ENCODE peak calls at places on chromosomes 6 and 20, in six cellular contexts. T is fibroblast of the aortic adventitia, Y is uterus, U is pancreas, P is neural progenitor cell, X is DND-41. R is an unnamed sample.

GRCh38 chr6:121770943-121771342 is 335.5 kb downstream of the GJA1 start:
- DNase-seq in T (no peak), Y (no peak), U (no peak), P (no peak), X (no peak), R (no peak)

GRCh38 chr20:46928580-46929132 is 34.0 kb downstream of the EYA2 start:
- DNase-seq in T (peak; percentile 53), Y (peak; percentile 37), U (no peak), P (peak; percentile 23), X (no peak), R (no peak)

GRCh38 chr6:4950849-4951533 is 52.8 kb downstream of the RPP40 start:
- DNase-seq in T (no peak), Y (no peak), U (no peak), P (no peak), X (no peak), R (no peak)

GRCh38 chr6:72788188-72788587 is 166.3 kb downstream of the KCNQ5 start:
- DNase-seq in T (peak; percentile 62), Y (no peak), U (no peak), P (no peak), X (no peak), R (no peak)

GRCh38 chr6:130019796-130020105 is 1.4 kb downstream of the L3MBTL3 start:
- DNase-seq in T (no peak), Y (no peak), U (no peak), P (no peak), X (no peak), R (no peak)

GRCh38 chr20:58706975-58707681 is 14.5 kb downstream of the NPEPL1 start:
- DNase-seq in T (no peak), Y (peak; percentile 10), U (peak; percentile 5), P (no peak), X (no peak), R (no peak)

GRCh38 chr20:62404761-62405107 is 2.4 kb downstream of the CABLES2 start:
- DNase-seq in T (no peak), Y (no peak), U (no peak), P (no peak), X (no peak), R (no peak)

GRCh38 chr6:27154696-27155095 is 92.8 kb upstream of the PRSS16 start:
- DNase-seq in T (no peak), Y (no peak), U (no peak), P (no peak), X (no peak), R (no peak)

GRCh38 chr20:33915726-33916331 is 77.9 kb upstream of the RALY start:
- DNase-seq in T (no peak), Y (no peak), U (peak; percentile 43), P (peak; percentile 33), X (peak; percentile 64), R (peak; percentile 57)

GRCh38 chr6:7126759-7127158 is 19.0 kb downstream of the RREB1 start:
- DNase-seq in T (no peak), Y (no peak), U (no peak), P (no peak), X (no peak), R (no peak)

GRCh38 chr6:157789861-157790260 is 33.2 kb upstream of the SNX9 start:
- DNase-seq in T (no peak), Y (no peak), U (no peak), P (peak; percentile 33), X (no peak), R (no peak)

GRCh38 chr20:48157970-48158369 is 372.7 kb upstream of the SULF2 start:
- DNase-seq in T (no peak), Y (peak; percentile 72), U (no peak), P (no peak), X (no peak), R (no peak)

GRCh38 chr6:139549561-139550070 is 175.2 kb upstream of the CITED2 start:
- DNase-seq in T (no peak), Y (no peak), U (no peak), P (no peak), X (no peak), R (no peak)

GRCh38 chr6:116876635-116877611 is at the start of gene RFX6:
- DNase-seq in T (no peak), Y (no peak), U (peak; percentile 15), P (peak; percentile 72), X (no peak), R (no peak)

GRCh38 chr6:127247114-127248096 is 19.3 kb upstream of the RNF146 start:
- DNase-seq in T (peak; percentile 50), Y (no peak), U (no peak), P (no peak), X (no peak), R (no peak)

GRCh38 chr6:156948807-156949206 is 171.6 kb downstream of the ARID1B start:
- DNase-seq in T (peak; percentile 81), Y (no peak), U (no peak), P (no peak), X (no peak), R (no peak)

GRCh38 chr6:164148789-164149188 is 734.3 kb downstream of the QKI start:
- DNase-seq in T (no peak), Y (no peak), U (no peak), P (no peak), X (no peak), R (no peak)

GRCh38 chr20:46568570-46569129 is 18.2 kb upstream of the OCSTAMP start:
- DNase-seq in T (peak; percentile 60), Y (peak; percentile 72), U (peak; percentile 92), P (no peak), X (no peak), R (no peak)

GRCh38 chr20:30502670-30503069 is 754.8 kb upstream of the DEFB115 start:
- DNase-seq in T (no peak), Y (no peak), U (no peak), P (no peak), X (no peak), R (no peak)

GRCh38 chr6:167514524-167514923 is 189.6 kb downstream of the TTLL2 start:
- DNase-seq in T (no peak), Y (no peak), U (no peak), P (no peak), X (no peak), R (no peak)

GRCh38 chr6:105824732-105825131 is 261.4 kb upstream of the PRDM1 start:
- DNase-seq in T (peak; percentile 49), Y (no peak), U (no peak), P (no peak), X (no peak), R (no peak)

GRCh38 chr20:36888880-36889516 is 13.1 kb downstream of the TLDC2 start:
- DNase-seq in T (no peak), Y (no peak), U (no peak), P (no peak), X (no peak), R (no peak)

GRCh38 chr6:75290558-75290957 is 6.0 kb upstream of the TMEM30A start:
- DNase-seq in T (no peak), Y (no peak), U (no peak), P (peak; percentile 28), X (no peak), R (no peak)

GRCh38 chr20:2093200-2093781 is 8.3 kb upstream of the STK35 start:
- DNase-seq in T (no peak), Y (no peak), U (no peak), P (peak; percentile 64), X (peak; percentile 11), R (no peak)

DNA sequence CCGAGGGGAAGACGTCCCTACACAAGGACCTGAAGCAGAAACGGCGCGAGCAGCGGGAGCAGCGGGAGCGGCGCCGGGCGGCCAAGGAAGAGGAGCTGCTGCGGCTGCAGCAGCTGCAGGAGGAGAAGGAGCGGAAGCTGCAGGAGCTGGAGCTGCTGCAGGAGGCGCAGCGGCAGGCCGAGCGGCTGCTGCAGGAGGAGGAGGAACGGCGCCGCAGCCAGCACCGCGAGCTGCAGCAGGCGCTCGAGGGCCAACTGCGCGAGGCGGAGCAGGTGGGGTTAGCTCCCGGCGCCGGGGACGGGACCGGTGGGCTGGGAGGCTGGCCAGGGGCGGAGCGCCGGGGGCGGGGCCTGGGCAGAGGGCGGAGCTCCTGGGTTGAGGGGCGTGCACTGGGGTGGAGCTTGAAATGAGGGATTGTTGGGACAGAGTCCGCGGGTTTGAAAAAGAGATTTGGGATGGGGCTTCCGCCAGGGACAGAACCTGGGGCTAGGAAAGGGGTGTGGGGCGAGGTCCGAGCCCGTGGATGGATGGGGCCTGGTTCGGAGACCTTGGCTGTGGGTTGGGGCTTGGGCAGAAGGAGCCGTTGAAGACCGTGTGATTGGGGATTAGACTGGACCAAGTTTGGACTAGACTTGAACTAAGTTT is 20.7 kb downstream of the DEF6 start:
- DNase-seq in T (peak; percentile 60), Y (peak; percentile 91), U (peak; percentile 90), P (peak; percentile 97), X (no peak), R (no peak)
- TF ChIP-seq CTCF in T (peak; percentile 16), Y (no peak), U (no peak), P (no peak), X (no peak), R (no peak)

DNA sequence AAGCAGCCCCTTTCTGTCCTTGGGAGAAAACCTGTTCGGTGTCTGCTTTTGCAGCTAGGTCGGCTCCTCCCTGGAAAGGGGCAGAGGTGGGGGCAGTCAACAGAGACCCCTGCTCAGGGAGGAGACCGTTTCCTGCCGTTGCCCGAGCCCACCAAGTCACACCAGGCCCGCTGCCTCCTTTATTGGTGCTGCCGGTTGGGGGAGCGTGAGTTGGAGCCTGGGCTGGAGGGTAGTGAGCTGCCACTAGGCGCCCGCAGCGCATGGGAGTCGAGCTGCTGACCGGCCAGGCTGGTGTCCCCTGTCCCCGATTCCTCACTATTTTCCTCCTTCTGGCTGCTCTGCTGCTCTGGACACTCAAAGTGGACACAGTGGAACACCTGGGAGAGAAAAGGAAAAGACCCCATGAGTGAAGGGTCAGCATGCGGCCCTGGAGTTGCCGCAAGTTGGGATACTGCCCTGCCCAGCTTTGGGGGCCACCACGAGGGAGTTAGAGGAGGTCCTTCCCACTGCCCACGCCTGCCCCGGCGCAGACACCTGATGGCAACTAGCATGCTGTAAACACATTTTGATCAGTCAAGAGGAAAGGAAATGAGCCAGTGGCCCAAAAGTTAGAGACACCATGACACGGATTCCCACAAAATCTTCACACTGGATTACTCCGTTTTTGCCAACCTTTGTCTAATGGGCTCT is 355.4 kb downstream of the ZFAND3 start:
- DNase-seq in T (no peak), Y (no peak), U (no peak), P (no peak), X (no peak), R (no peak)
- TF ChIP-seq CTCF in T (no peak), Y (no peak), U (no peak), P (no peak), X (no peak), R (no peak)

DNA sequence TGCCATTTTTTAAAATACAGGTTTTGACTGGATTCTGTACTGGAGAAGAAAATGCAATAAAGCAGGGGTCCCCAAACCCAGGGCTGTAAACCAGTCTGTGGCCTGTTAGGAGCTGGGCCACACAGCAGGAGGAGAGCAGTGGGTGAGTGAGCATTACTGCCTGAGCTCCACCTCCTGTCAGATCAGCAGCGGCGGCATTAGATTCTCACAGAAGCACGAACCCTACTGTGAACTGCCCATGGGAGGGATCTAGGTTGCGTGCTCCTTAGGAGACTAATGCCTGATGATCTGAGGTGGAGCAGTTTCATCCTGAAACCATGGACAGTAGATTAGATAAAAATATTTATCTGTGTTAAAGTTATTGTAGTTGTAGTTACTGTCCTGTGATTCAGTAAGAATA is 21.1 kb upstream of the FBXO9 start:
- DNase-seq in T (peak; percentile 59), Y (no peak), U (no peak), P (peak; percentile 67), X (no peak), R (no peak)
- TF ChIP-seq CTCF in T (no peak), Y (no peak), U (no peak), P (no peak), X (no peak), R (no peak)

GRCh38 chr6:147641511-147641910 is 133.0 kb downstream of the SAMD5 start:
- DNase-seq in T (no peak), Y (no peak), U (no peak), P (no peak), X (no peak), R (no peak)

GRCh38 chr6:147643341-147644200 is 135.1 kb downstream of the SAMD5 start:
- DNase-seq in T (no peak), Y (no peak), U (no peak), P (no peak), X (no peak), R (no peak)

GRCh38 chr6:147642458-147642857 is 134.0 kb downstream of the SAMD5 start:
- DNase-seq in T (no peak), Y (no peak), U (no peak), P (no peak), X (no peak), R (no peak)
- TF ChIP-seq CTCF in T (no peak), Y (no peak), U (no peak), P (no peak), X (no peak), R (no peak)